ENCODE peak calls at places on chromosomes 3 and 15, in six cellular contexts. K, G, E, C, T and X are unnamed samples.

GRCh38 chr3:38585791-38586420 is 63.6 kb downstream of the SCN5A start:
- DNase-seq in K (no peak), G (no peak), E (peak), C (no peak), T (no peak), X (no peak)

GRCh38 chr3:46632792-46633191 is 20.5 kb downstream of the FAM240A start:
- DNase-seq in K (no peak), G (no peak), E (no peak), C (no peak), T (no peak), X (no peak)

GRCh38 chr3:110234831-110235230 is 836.8 kb upstream of the NECTIN3 start:
- DNase-seq in K (no peak), G (no peak), E (no peak), C (no peak), T (peak), X (no peak)

GRCh38 chr15:59751552-59752413 is 62.7 kb upstream of the BNIP2 start:
- DNase-seq in K (no peak), G (no peak), E (no peak), C (no peak), T (no peak), X (no peak)

GRCh38 chr3:153973722-153974121 is 147.5 kb upstream of the ARHGEF26 start:
- DNase-seq in K (no peak), G (no peak), E (no peak), C (no peak), T (no peak), X (no peak)

GRCh38 chr3:46127503-46127902 is 80.6 kb downstream of the CCR1 start:
- DNase-seq in K (no peak), G (no peak), E (no peak), C (peak), T (peak), X (no peak)

GRCh38 chr3:143288944-143289343 is 169.4 kb downstream of the CHST2 start:
- DNase-seq in K (no peak), G (no peak), E (no peak), C (no peak), T (no peak), X (no peak)

GRCh38 chr3:133570937-133571320 is 2.6 kb upstream of the CDV3 start:
- DNase-seq in K (no peak), G (no peak), E (no peak), C (no peak), T (peak), X (no peak)

GRCh38 chr15:52095597-52096262 is 16.8 kb downstream of the BCL2L10 start:
- DNase-seq in K (no peak), G (no peak), E (no peak), C (peak), T (peak), X (no peak)